ENCODE peak calls at places on chromosome 2, in eight cellular contexts. V is K562, D is PC-9, H is GM12878, B is GM23338, U is GM23248, F is mammary epithelial cell, I is IMR-90. Z is an unnamed sample.

GRCh38 chr2:33292981-33293586 is 183.4 kb upstream of the RASGRP3 start:
- DNase-seq in V (no peak), D (no peak), H (no peak), B (peak), U (no peak), F (no peak), I (no peak), Z (no peak)

GRCh38 chr2:154161286-154161685 is 289.6 kb downstream of the GALNT13 start:
- DNase-seq in V (no peak), D (no peak), H (no peak), B (no peak), U (no peak), F (no peak), I (no peak), Z (no peak)

GRCh38 chr2:39492095-39492590 is 55.1 kb upstream of the MAP4K3 start:
- DNase-seq in V (no peak), D (no peak), H (peak), B (no peak), U (peak), F (peak), I (peak), Z (peak)

GRCh38 chr2:161136696-161137324 is 23.4 kb upstream of the TANK start:
- DNase-seq in V (no peak), D (no peak), H (peak), B (no peak), U (no peak), F (peak), I (peak), Z (no peak)

GRCh38 chr2:17164550-17164949 is 353.7 kb downstream of the RAD51AP2 start:
- DNase-seq in V (no peak), D (no peak), H (no peak), B (no peak), U (peak), F (no peak), I (no peak), Z (no peak)

GRCh38 chr2:236688563-236689392 is 119.2 kb downstream of the ACKR3 start:
- DNase-seq in V (no peak), D (no peak), H (no peak), B (peak), U (no peak), F (no peak), I (no peak), Z (no peak)

GRCh38 chr2:41916177-41916576 is 131.6 kb upstream of the PKDCC start:
- DNase-seq in V (no peak), D (no peak), H (no peak), B (no peak), U (no peak), F (no peak), I (no peak), Z (no peak)

GRCh38 chr2:80326214-80326613 is 21.7 kb upstream of the LRRTM1 start:
- DNase-seq in V (no peak), D (no peak), H (peak), B (peak), U (peak), F (no peak), I (peak), Z (no peak)

GRCh38 chr2:97011977-97012569 is 25.7 kb upstream of the FAM178B start:
- DNase-seq in V (no peak), D (peak), H (peak), B (peak), U (peak), F (peak), I (peak), Z (no peak)

GRCh38 chr2:241686649-241687425 is at the start of gene DTYMK:
- DNase-seq in V (peak), D (peak), H (peak), B (peak), U (peak), F (peak), I (peak), Z (peak)

GRCh38 chr2:230575640-230576324 is 136.9 kb upstream of the CAB39 start:
- DNase-seq in V (peak), D (peak), H (no peak), B (no peak), U (no peak), F (no peak), I (no peak), Z (no peak)

GRCh38 chr2:75787532-75788132 is 76.9 kb upstream of the GCFC2 start:
- DNase-seq in V (peak), D (no peak), H (no peak), B (peak), U (peak), F (peak), I (peak), Z (no peak)

GRCh38 chr2:227703280-227703732 is 14.5 kb downstream of the SLC19A3 start:
- DNase-seq in V (no peak), D (peak), H (no peak), B (peak), U (peak), F (peak), I (peak), Z (peak)

GRCh38 chr2:239465017-239466001 is 64.5 kb upstream of the HDAC4 start:
- DNase-seq in V (no peak), D (peak), H (no peak), B (no peak), U (peak), F (peak), I (no peak), Z (peak)

GRCh38 chr2:217685255-217685605 is 317.6 kb downstream of the TNS1 start:
- DNase-seq in V (no peak), D (peak), H (no peak), B (peak), U (peak), F (peak), I (peak), Z (no peak)

GRCh38 chr2:140892911-140893637 is 1237.7 kb downstream of the LRP1B start:
- DNase-seq in V (no peak), D (no peak), H (no peak), B (peak), U (no peak), F (peak), I (peak), Z (no peak)

GRCh38 chr2:218476676-218477075 is 57.8 kb downstream of the VIL1 start:
- DNase-seq in V (no peak), D (no peak), H (no peak), B (no peak), U (peak), F (no peak), I (peak), Z (no peak)

GRCh38 chr2:181900007-181900651 is 8.6 kb downstream of the ITPRID2 start:
- DNase-seq in V (no peak), D (no peak), H (no peak), B (no peak), U (no peak), F (no peak), I (no peak), Z (no peak)

GRCh38 chr2:239640210-239640609 is 239.4 kb upstream of the HDAC4 start:
- DNase-seq in V (no peak), D (no peak), H (no peak), B (no peak), U (no peak), F (no peak), I (no peak), Z (no peak)

GRCh38 chr2:64017811-64018714 is 1.2 kb downstream of the VPS54 start:
- DNase-seq in V (no peak), D (no peak), H (no peak), B (no peak), U (peak), F (peak), I (peak), Z (no peak)

GRCh38 chr2:146666336-146666735 is 1178.5 kb upstream of the ACVR2A start:
- DNase-seq in V (no peak), D (no peak), H (no peak), B (no peak), U (peak), F (peak), I (peak), Z (no peak)

GRCh38 chr2:32212293-32212692 is 46.6 kb downstream of the SLC30A6 start:
- DNase-seq in V (no peak), D (no peak), H (no peak), B (no peak), U (peak), F (no peak), I (peak), Z (no peak)

GRCh38 chr2:69474688-69475087 is 37.5 kb upstream of the NFU1 start:
- DNase-seq in V (no peak), D (no peak), H (no peak), B (no peak), U (no peak), F (no peak), I (no peak), Z (no peak)

GRCh38 chr2:8376603-8377423 is 305.0 kb upstream of the ID2 start:
- DNase-seq in V (no peak), D (no peak), H (no peak), B (no peak), U (peak), F (no peak), I (no peak), Z (no peak)

GRCh38 chr2:238939074-238939473 is 91.2 kb downstream of the TWIST2 start:
- DNase-seq in V (no peak), D (no peak), H (no peak), B (no peak), U (peak), F (no peak), I (no peak), Z (no peak)

GRCh38 chr2:177501186-177501585 is 108.6 kb downstream of the AGPS start:
- DNase-seq in V (no peak), D (no peak), H (no peak), B (no peak), U (peak), F (no peak), I (no peak), Z (no peak)

GRCh38 chr2:53829669-53830290 is 30.0 kb downstream of the GPR75 start:
- DNase-seq in V (no peak), D (no peak), H (no peak), B (no peak), U (no peak), F (no peak), I (no peak), Z (no peak)

GRCh38 chr2:111638274-111638877 is 245.6 kb downstream of the ANAPC1 start:
- DNase-seq in V (no peak), D (no peak), H (no peak), B (no peak), U (no peak), F (no peak), I (no peak), Z (no peak)

GRCh38 chr2:94990956-94991355 is 34.6 kb upstream of the MAL start:
- DNase-seq in V (no peak), D (no peak), H (no peak), B (no peak), U (no peak), F (no peak), I (no peak), Z (no peak)

GRCh38 chr2:43005975-43006833 is 213.8 kb upstream of the HAAO start:
- DNase-seq in V (no peak), D (no peak), H (no peak), B (no peak), U (no peak), F (no peak), I (no peak), Z (no peak)

GRCh38 chr2:27753744-27754588 is 17.6 kb upstream of the MRPL33 start:
- DNase-seq in V (peak), D (peak), H (no peak), B (peak), U (peak), F (peak), I (peak), Z (peak)

GRCh38 chr2:79580175-79580574 is 67.3 kb downstream of the CTNNA2 start:
- DNase-seq in V (no peak), D (no peak), H (no peak), B (peak), U (no peak), F (no peak), I (no peak), Z (no peak)

GRCh38 chr2:220181158-220181557 is 553.7 kb downstream of the SLC4A3 start:
- DNase-seq in V (no peak), D (no peak), H (no peak), B (no peak), U (peak), F (no peak), I (peak), Z (no peak)

DNA sequence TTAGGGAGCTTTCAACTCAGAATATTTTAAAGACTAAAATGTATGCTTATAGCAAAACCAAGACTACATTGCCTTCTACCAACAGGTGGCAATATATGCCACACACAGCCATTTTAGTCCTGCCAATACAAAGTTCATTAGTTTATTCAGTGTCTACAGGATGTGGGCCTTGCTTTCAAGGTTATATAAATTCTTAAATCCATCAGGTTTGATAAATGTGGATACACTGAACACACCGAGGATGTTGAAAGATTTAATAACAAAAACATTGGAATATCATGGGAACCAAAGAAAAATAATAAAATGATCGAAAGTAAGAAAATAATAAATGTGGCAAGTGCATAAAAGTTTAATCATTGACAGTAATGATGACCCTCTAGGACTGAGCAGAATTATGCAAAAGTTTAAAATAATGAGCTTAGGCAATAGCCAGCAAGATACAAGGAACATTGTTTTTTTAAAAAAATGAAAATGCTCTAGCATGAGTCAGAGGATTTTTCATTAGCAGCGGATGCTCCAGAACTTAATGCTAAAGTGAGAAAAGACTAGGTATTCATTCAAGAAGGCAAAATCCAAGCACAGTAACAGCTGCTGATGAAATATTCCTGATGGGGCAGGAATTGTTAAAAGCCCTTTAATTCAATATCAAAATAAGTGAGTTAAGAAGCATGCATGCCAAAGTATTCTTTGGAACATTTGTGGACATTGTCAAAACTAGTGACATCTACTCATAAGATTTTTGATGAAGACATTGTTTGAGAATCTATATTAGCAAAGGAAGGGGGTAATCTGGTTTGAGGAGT is 14.2 kb downstream of the SCN9A start:
- DNase-seq in V (no peak), D (no peak), H (no peak), B (peak), U (peak), F (no peak), I (peak), Z (no peak)
- H3K4me2 ChIP-seq in V (no peak), D (no peak), H (no peak), B (no peak), U (peak), F (no peak), I (peak), Z (no peak)

DNA sequence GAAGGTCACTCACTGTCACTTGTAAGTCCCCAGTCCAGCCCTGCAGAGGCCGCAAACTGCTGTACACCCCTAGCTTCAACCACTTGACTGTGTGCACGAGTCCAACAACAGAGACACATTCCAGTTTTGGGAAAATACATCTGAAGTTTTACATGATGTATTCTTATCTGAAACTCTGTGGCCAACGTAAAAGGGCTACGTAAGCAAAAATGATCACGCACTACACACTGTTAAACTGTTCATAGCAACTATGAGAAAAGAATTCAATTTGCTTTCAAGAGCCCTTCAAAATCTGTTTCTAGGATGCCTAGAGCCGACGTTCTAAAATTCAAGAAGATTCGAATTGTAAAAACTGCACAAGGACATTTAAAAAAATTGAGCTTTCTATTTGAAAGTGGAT is 26.0 kb downstream of the EDAR start:
- DNase-seq in V (no peak), D (no peak), H (no peak), B (no peak), U (no peak), F (no peak), I (no peak), Z (no peak)
- H2AFZ ChIP-seq in V (no peak), D (no peak), H (no peak), B (peak), U (no peak), F (no peak), I (no peak), Z (no peak)

DNA sequence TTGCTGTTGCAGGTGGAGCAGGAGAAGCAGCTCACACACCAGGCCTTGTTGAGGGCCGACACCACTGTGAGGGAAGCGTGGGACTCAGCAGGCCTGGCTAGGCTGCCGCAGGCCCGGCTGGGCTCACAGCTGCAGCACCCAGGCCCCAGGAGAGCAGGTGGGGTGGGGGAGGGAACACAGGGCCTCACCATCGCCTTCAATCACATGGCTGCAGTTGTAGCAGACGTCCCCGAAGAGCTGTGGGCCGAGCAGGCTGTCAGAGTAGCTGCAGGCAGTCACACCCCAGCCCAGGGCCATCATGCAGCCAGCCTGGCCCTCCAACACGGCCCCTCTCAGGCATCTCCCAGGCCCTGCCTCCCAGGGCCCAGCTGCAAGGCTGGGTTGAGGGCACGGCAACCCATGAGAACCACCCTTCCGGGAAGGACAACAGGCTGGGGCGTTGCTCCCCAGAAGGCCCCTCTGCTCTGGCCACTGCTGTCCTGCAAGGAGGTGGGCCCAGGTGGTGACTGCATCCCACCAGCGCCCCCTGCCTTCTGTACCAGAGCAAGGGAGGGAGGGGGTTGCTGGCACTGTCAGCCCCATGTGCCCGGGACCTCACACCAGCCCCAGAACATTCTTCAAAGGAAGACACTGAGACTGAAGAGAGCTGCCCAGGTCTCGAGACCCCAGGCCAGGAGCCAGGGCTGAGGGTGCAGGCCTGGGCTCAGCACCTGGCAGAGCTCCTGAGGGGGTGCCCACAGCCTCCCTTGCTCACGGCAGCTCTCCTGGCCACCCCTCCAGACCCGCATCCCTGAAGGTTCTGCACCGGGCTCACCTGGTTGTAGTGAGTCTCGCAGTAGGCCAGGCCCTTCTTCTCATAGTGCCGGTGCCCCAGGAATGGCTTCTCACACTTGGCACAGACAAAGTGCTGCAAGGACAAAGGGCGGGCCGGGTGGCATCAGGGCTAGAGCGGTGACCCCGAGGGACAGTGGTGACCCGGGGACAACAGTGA is 5.6 kb upstream of the GPR17 start:
- DNase-seq in V (peak), D (no peak), H (no peak), B (peak), U (peak), F (no peak), I (no peak), Z (no peak)
- H3K4me2 ChIP-seq in V (no peak), D (no peak), H (no peak), B (no peak), U (no peak), F (no peak), I (no peak), Z (no peak)

GRCh38 chr2:20027260-20027677 is 14.8 kb upstream of the MATN3 start:
- DNase-seq in V (no peak), D (no peak), H (no peak), B (no peak), U (no peak), F (no peak), I (no peak), Z (no peak)
- H2AFZ ChIP-seq in V (no peak), D (no peak), H (no peak), B (no peak), U (no peak), F (no peak), I (no peak), Z (no peak)

DNA sequence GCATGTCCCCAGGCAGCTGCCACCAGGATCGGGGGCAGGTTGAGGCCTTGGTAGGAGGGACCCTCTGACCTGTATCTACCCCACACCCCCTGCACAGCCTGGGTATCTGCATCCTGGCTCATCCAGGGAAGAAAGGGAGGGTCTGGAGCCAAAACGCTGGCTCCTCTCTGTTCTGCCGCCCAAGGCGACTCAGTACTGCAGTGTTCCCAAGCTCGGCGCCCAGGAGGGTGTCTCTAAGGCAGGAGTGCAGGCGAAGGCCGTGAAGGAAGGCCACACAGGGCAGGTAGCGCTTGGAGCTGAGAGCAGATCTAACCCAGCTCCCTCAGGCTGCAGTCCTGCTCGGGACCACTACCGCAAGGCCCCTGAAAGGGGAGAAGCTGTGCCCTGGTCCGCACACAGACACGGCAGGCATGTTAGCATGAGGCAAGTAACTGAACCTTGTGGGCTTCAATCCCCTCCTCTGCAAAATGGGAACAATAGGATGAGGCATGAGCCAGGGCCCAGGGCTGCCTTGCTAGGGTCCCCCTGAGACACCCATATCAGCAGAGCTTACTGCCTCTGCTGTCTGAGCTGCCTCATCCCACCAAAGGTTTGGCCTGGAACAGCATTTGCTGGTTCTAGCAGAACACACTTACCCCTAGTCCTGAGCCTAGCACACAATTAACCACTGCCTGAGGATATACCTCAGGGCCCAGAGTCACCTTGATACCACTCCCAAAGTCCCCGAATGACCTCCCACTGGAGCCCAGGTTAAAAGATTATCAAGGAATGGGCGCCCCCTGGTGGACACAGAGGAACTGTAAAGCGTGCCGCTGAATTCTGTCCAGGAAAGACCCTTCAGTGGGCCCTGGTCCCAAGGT is 6.5 kb downstream of the PTMA start:
- DNase-seq in V (peak), D (peak), H (peak), B (peak), U (peak), F (peak), I (no peak), Z (no peak)
- H3K4me2 ChIP-seq in V (peak), D (no peak), H (no peak), B (no peak), U (no peak), F (no peak), I (no peak), Z (no peak)

GRCh38 chr2:136323212-136323611 is 205.3 kb upstream of the CXCR4 start:
- DNase-seq in V (no peak), D (no peak), H (no peak), B (no peak), U (no peak), F (no peak), I (no peak), Z (no peak)
- H2AFZ ChIP-seq in V (no peak), D (no peak), H (no peak), B (peak), U (no peak), F (no peak), I (no peak), Z (no peak)